ENCODE peak calls at places on chromosome 13, in eight cellular contexts. B is IMR-90, U is foreskin fibroblast, R is cardiac muscle cell, C is tibial nerve, I is HL-60, F is psoas muscle, E is HCT116. O is an unnamed sample.

GRCh38 chr13:84606616-84607015 is 724.3 kb upstream of the SLITRK1 start:
- DNase-seq in B (no peak), U (peak; percentile 1), R (no peak), C (no peak), I (no peak), F (no peak), E (no peak), O (no peak)

GRCh38 chr13:80037505-80037888 is 303.4 kb downstream of the SPRY2 start:
- DNase-seq in B (peak; percentile 95), U (peak; percentile 96), R (peak; percentile 68), C (no peak), I (no peak), F (no peak), E (no peak), O (no peak)

GRCh38 chr13:42401376-42401775 is 129.4 kb downstream of the AKAP11 start:
- DNase-seq in B (no peak), U (no peak), R (no peak), C (no peak), I (no peak), F (no peak), E (no peak), O (no peak)

GRCh38 chr13:98565726-98566577 is 11.0 kb downstream of the STK24 start:
- DNase-seq in B (no peak), U (peak; percentile 51), R (peak; percentile 25), C (no peak), I (no peak), F (peak; percentile 27), E (no peak), O (no peak)

GRCh38 chr13:30892966-30893365 is 13.1 kb upstream of the MEDAG start:
- DNase-seq in B (peak; percentile 48), U (peak; percentile 53), R (peak; percentile 75), C (peak; percentile 59), I (peak; percentile 14), F (peak; percentile 81), E (peak; percentile 77), O (no peak)

GRCh38 chr13:24038846-24039330 is 121.6 kb upstream of the SPATA13 start:
- DNase-seq in B (peak; percentile 74), U (peak; percentile 38), R (peak; percentile 38), C (no peak), I (no peak), F (no peak), E (no peak), O (no peak)

GRCh38 chr13:74187564-74187963 is 53.4 kb upstream of the KLF12 start:
- DNase-seq in B (peak; percentile 42), U (peak; percentile 42), R (no peak), C (no peak), I (no peak), F (no peak), E (no peak), O (no peak)

GRCh38 chr13:63938851-63939250 is 2523.2 kb upstream of the PCDH20 start:
- DNase-seq in B (peak; percentile 48), U (peak; percentile 56), R (no peak), C (no peak), I (no peak), F (no peak), E (no peak), O (no peak)

GRCh38 chr13:77919351-77920294 is 992 bp upstream of the EDNRB start:
- DNase-seq in B (peak; percentile 15), U (peak; percentile 26), R (peak; percentile 61), C (peak; percentile 19), I (peak; percentile 18), F (peak; percentile 41), E (no peak), O (no peak)

GRCh38 chr13:100722517-100722916 is 47.9 kb upstream of the TMTC4 start:
- DNase-seq in B (no peak), U (no peak), R (no peak), C (no peak), I (no peak), F (no peak), E (no peak), O (no peak)
- TF ChIP-seq CTCF in B (no peak), U (no peak), R (no peak), C (no peak), I (no peak), F (no peak), E (no peak), O (no peak)

DNA sequence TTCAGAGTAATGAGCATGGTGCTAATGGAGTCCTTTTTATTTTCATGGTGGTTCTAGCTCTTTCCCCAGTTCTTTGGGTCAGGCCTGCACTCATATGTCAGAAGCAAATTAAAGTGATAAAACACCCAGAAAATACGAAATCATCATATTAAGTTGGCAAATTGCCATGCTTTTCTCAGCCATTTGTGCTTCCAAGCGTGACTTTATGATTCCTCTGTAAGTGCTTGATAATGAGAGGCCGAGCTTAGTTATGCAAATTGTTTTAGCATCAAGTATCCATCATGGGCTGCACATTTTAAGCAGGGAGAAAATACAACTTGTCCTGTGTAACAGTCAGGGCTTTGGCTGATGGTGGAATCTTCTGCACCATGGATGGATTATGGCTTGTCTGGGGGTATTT is 45.2 kb downstream of the MTUS2 start:
- DNase-seq in B (no peak), U (no peak), R (no peak), C (no peak), I (no peak), F (no peak), E (no peak), O (no peak)
- H3K4me3 ChIP-seq in B (no peak overlapping the region), U (no peak overlapping the region), R (no peak overlapping the region), C (no peak overlapping the region), I (no peak overlapping the region), F (no peak overlapping the region), E (no peak overlapping the region), O (no peak overlapping the region)

GRCh38 chr13:21670883-21671792 is at the start of gene FGF9:
- DNase-seq in B (peak; percentile 79), U (peak; percentile 90), R (peak; percentile 82), C (no peak), I (peak; percentile 58), F (peak; percentile 81), E (peak; percentile 75), O (peak; percentile 28)
- TF ChIP-seq CTCF in B (peak; percentile 18), U (no peak), R (no peak), C (no peak), I (no peak), F (no peak), E (no peak), O (peak; percentile 5)

DNA sequence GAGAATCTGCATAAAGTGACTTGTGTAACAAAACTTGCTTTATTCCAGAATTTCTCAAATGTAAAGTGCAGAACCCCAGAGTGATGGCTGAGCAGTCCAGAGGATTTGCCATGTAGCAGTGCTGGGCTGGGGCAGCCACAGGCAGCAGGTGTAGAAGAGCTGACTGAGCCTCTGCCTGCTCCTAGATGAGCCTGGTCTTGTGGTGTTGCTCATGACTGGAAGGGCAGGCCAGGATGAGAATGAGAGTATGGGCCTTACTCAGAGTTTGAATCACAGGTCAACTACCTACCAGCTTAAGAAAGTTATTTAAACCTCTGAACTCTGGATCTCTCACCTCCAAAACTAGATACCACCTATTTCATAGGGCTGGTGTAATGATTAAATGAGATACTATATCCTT is 2.9 kb upstream of the C13orf42 start:
- DNase-seq in B (no peak), U (no peak), R (no peak), C (no peak), I (no peak), F (no peak), E (no peak), O (no peak)
- H3K4me3 ChIP-seq in B (no peak overlapping the region), U (no peak overlapping the region), R (no peak overlapping the region), C (no peak overlapping the region), I (no peak overlapping the region), F (no peak overlapping the region), E (no peak overlapping the region), O (no peak overlapping the region)

O was measured in LNCaP clone FGC.